ENCODE peak calls at places on chromosomes 12 and 14, in ten cellular contexts. K is psoas muscle; R is Peyer's patch; J is adrenal gland; X is right lobe of liver; T is heart right ventricle; I is H9; H is uterus; W is CD8-positive, alpha-beta T cell; Z is heart left ventricle. E is an unnamed sample. For H3K4me1, the result is how much of the 10 kb centered on the place peaks cover.

GRCh38 chr12:120361506-120362208 is 7.3 kb downstream of the MSI1 start:
- DNase-seq in K (peak), R (peak), J (peak), X (no peak), T (peak), I (peak), H (peak), W (no peak), Z (peak), E (peak)

GRCh38 chr14:58107947-58108552 is 44.0 kb downstream of the ARMH4 start:
- DNase-seq in K (no peak), R (peak), J (peak), X (no peak), T (peak), I (no peak), H (peak), W (no peak), Z (no peak), E (peak)

GRCh38 chr14:100656996-100657395 is 69.7 kb upstream of the DLK1 start:
- DNase-seq in K (no peak), R (no peak), J (no peak), X (no peak), T (no peak), I (no peak), H (no peak), W (no peak), Z (peak), E (no peak)

GRCh38 chr12:89311703-89312293 is 40.5 kb downstream of the DUSP6 start:
- DNase-seq in K (no peak), R (no peak), J (no peak), X (no peak), T (no peak), I (no peak), H (no peak), W (no peak), Z (no peak), E (no peak)

GRCh38 chr12:56785141-56785865 is 22.2 kb downstream of the HSD17B6 start:
- DNase-seq in K (no peak), R (no peak), J (no peak), X (no peak), T (no peak), I (no peak), H (no peak), W (no peak), Z (no peak), E (no peak)

GRCh38 chr14:102728509-102728908 is 48.7 kb upstream of the TRAF3 start:
- DNase-seq in K (no peak), R (no peak), J (no peak), X (no peak), T (no peak), I (no peak), H (no peak), W (peak), Z (no peak), E (no peak)

GRCh38 chr14:64193821-64194220 is 100.3 kb downstream of the ESR2 start:
- DNase-seq in K (no peak), R (no peak), J (peak), X (no peak), T (no peak), I (no peak), H (no peak), W (no peak), Z (no peak), E (no peak)

GRCh38 chr14:88868558-88869159 is 44.2 kb downstream of the TTC8 start:
- DNase-seq in K (no peak), R (no peak), J (no peak), X (no peak), T (no peak), I (no peak), H (no peak), W (no peak), Z (no peak), E (peak)

GRCh38 chr14:36823651-36824050 is 162.0 kb downstream of the PAX9 start:
- DNase-seq in K (no peak), R (no peak), J (no peak), X (no peak), T (no peak), I (no peak), H (no peak), W (no peak), Z (no peak), E (no peak)

DNA sequence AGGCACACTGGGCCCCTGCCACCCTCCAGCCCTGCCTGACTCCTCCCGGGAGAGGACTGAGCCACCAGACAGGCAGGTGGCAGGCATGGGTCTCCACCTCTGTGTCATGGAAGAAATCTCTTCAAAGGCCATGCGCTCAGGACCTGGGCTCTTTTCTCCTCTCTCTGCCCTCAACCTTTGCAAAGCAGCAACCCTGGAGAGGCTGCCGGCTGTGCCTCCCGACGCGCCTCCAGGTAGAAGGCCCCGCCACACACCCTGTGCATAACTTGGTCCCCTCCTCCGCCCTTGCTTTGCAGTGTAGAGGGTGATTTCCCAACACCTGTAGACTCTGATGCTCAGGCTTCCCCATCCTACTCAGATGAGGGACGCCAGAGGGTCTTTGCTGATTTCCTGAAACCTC is 28.2 kb upstream of the TMEM179 start:
- DNase-seq in K (no peak), R (no peak), J (no peak), X (no peak), T (no peak), I (no peak), H (no peak), W (no peak), Z (no peak), E (no peak)
- H3K27ac ChIP-seq in K (no peak), R (no peak), J (no peak), X (no peak), T (no peak), I (no peak), H (no peak), W (no peak), Z (no peak), E (no peak)

DNA sequence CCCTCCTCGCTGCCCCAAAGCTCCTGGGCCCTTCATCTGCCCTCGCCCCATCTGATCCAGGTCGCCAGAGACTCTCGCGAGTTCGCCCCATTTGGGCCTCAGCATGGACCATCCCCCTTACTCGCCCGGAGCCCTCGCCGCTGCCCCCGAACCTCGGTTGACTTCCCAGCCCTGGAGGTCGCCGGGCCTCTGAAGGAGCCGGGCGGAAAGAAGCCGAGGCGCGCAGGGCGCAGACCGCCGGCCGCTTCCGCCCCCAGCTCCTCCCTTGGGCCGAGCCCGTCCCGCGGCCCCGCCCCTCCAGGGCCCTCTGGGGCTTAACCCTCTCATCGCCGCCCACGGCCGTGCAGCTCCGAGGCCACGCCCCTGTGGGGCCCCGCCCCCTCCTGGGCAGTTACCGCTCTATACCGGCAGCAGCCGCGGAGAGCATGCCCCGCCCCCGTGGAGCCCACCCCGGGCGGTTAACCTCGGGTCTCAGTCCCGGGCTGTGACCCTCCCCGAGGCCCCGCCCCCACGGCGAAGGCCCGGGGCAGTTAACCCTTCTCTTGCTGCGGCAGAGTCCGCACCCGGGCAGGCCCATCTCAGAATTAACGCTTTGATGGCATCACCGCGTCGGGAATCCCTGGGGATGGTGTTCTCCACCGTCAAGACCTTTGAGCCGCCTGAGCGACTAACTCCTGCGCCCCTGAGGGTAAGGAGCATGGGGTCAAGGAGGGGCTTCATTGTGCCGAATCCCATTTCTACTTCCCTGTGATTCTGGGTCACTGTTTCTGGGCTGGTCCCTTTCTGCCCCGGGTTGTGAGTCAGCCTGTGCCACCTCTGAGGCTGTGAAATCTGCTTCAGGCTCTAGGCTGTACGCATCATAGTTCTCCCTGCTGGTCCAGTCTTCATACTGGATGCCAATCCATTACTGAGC is at the start of gene SPSB2:
- DNase-seq in K (peak), R (peak), J (peak), X (peak), T (peak), I (peak), H (peak), W (peak), Z (peak), E (peak)
- H3K4me1 ChIP-seq in K (under half), R (under half), J (under half), X (under half), T (under half), I (under half), H (under half), W (under half), Z (under half), E (half or more)

DNA sequence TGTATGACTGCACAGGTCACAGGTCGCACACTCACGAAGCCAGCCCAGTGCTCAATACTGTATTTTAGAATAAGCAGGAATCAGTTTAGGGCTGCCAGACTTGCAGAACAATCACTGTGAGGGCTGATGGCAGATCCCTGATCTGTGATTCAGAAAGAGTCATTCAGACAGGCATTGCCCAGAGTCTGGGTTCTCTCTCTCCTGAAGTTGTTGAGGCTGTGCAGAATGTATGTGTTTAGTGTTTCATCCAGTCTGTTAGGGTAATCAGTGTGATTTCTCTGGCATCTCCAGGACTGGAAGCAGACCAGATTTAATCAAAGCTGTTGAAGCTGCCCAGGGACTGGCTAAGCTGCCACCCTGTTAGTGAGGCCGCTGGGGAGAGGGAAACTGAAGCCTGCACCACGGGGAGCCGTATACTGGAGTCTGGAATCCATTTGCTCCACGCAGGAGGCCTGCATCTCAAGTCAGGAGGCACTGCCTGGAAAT is 69.3 kb downstream of the ETV6 start:
- DNase-seq in K (no peak), R (no peak), J (no peak), X (no peak), T (no peak), I (no peak), H (no peak), W (no peak), Z (no peak), E (no peak)
- H3K27ac ChIP-seq in K (no peak), R (no peak), J (no peak), X (no peak), T (no peak), I (no peak), H (no peak), W (no peak), Z (peak), E (no peak)

GRCh38 chr12:53389702-53390101 is 9.7 kb downstream of the SP1 start:
- DNase-seq in K (no peak), R (peak), J (no peak), X (no peak), T (no peak), I (no peak), H (peak), W (no peak), Z (no peak), E (no peak)
- H3K4me1 ChIP-seq in K (half or more), R (under half), J (half or more), X (under half), T (half or more), I (under half), H (under half), W (half or more), Z (half or more), E (half or more)

GRCh38 chr14:90697146-90697545 is 119.1 kb downstream of the TTC7B start:
- DNase-seq in K (no peak), R (no peak), J (no peak), X (no peak), T (no peak), I (no peak), H (no peak), W (no peak), Z (no peak), E (no peak)
- H3K27ac ChIP-seq in K (peak), R (no peak), J (no peak), X (no peak), T (peak), I (no peak), H (peak), W (no peak), Z (peak), E (no peak)

GRCh38 chr12:52777566-52777965 is 421 bp upstream of the KRT76 start:
- DNase-seq in K (no peak), R (no peak), J (no peak), X (no peak), T (no peak), I (no peak), H (no peak), W (no peak), Z (no peak), E (no peak)
- H3K4me1 ChIP-seq in K (under half), R (under half), J (under half), X (under half), T (under half), I (under half), H (under half), W (under half), Z (under half), E (under half)

GRCh38 chr12:51941011-51941561 is 10.4 kb upstream of the ACVR1B start:
- DNase-seq in K (no peak), R (no peak), J (no peak), X (no peak), T (no peak), I (no peak), H (no peak), W (no peak), Z (no peak), E (no peak)

GRCh38 chr12:51938744-51939143 is 12.8 kb upstream of the ACVR1B start:
- DNase-seq in K (no peak), R (no peak), J (no peak), X (no peak), T (no peak), I (no peak), H (no peak), W (no peak), Z (no peak), E (no peak)

GRCh38 chr12:51941669-51942455 is 9.6 kb upstream of the ACVR1B start:
- DNase-seq in K (no peak), R (no peak), J (no peak), X (no peak), T (no peak), I (no peak), H (no peak), W (no peak), Z (no peak), E (no peak)

GRCh38 chr12:51934080-51934479 is 17.4 kb upstream of the ACVR1B start:
- DNase-seq in K (no peak), R (peak), J (no peak), X (no peak), T (no peak), I (no peak), H (no peak), W (no peak), Z (no peak), E (no peak)

DNA sequence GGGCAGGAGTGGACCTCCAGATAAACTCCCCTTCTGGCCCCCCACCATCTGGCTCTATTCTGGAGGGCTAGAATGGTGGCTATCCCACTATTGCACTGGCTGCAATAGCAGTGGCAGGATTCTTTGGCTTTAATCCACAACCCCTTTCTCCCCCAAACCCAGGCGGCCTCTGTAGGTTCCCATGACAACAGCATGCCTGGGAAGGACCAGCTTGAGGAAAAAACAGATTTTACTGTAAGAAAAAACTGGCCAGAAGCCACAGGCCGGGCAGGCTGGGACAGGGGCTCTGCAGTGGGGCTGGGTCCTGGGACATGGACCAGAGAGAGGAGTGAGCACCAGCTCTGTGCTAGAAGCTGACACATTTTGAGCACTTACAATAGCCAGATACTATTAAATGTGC is 13.6 kb upstream of the ACVR1B start:
- DNase-seq in K (no peak), R (no peak), J (no peak), X (no peak), T (no peak), I (no peak), H (no peak), W (no peak), Z (no peak), E (no peak)
- H3K27ac ChIP-seq in K (no peak), R (no peak), J (no peak), X (no peak), T (no peak), I (no peak), H (no peak), W (no peak), Z (no peak), E (no peak)

GRCh38 chr14:105165761-105166485 is 2.7 kb downstream of the JAG2 start:
- DNase-seq in K (no peak), R (no peak), J (no peak), X (no peak), T (no peak), I (no peak), H (no peak), W (no peak), Z (no peak), E (no peak)

GRCh38 chr14:105168093-105168420 is 519 bp downstream of the JAG2 start:
- DNase-seq in K (no peak), R (no peak), J (no peak), X (no peak), T (no peak), I (no peak), H (no peak), W (no peak), Z (no peak), E (no peak)

GRCh38 chr14:105165134-105165704 is 3.4 kb downstream of the JAG2 start:
- DNase-seq in K (no peak), R (no peak), J (no peak), X (no peak), T (no peak), I (no peak), H (no peak), W (no peak), Z (no peak), E (no peak)

GRCh38 chr14:105167303-105168092 is 1.1 kb downstream of the JAG2 start:
- DNase-seq in K (peak), R (no peak), J (no peak), X (no peak), T (no peak), I (peak), H (no peak), W (no peak), Z (no peak), E (peak)

DNA sequence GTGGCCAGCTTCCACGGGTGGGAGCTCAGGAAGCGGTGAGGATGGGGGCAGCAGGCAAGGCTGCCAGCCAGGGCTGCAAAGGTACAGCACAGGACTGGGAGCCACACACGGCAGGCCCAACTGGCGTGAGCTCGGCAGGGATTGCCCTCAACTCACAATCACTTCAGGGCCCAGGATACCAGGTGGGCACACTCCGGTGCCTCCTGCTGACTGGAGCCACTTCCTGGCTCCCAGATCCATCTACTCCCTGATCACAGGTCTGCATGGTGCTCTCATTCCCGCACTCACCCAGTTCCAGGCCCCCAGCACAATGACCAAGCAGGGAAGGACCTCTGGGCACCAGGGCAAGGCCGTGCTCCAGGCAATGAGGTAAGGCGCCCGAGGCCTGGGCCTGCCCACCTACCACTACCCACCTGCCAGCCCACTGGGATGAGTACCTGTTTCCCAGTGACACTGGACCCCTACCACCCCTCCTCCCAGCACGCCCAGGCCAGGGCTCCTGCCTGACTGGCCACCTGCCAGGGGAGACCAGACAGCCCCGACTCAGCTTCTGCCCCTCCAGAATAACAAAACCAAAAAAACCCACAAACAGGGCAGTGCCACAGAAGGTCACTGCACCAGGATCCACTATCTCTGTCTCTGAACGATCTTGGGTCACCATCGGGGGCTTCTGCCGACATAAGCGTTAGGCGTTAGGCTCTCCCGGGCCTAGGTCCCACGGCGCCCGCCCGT is 1.8 kb downstream of the JAG2 start:
- DNase-seq in K (no peak), R (no peak), J (no peak), X (no peak), T (no peak), I (no peak), H (no peak), W (no peak), Z (no peak), E (no peak)
- H3K4me1 ChIP-seq in K (half or more), R (under half), J (under half), X (under half), T (half or more), I (under half), H (under half), W (under half), Z (under half), E (under half)

GRCh38 chr12:107895966-107896365 is 121.5 kb downstream of the ASCL4 start:
- DNase-seq in K (no peak), R (no peak), J (no peak), X (no peak), T (no peak), I (no peak), H (no peak), W (no peak), Z (no peak), E (no peak)
- H3K27ac ChIP-seq in K (no peak), R (no peak), J (no peak), X (no peak), T (no peak), I (no peak), H (no peak), W (no peak), Z (no peak), E (no peak)